ENCODE peak calls at places on chromosomes 13 and 19, in eight cellular contexts. M is K562, Y is lower leg skin, U is stomach, N is adrenal gland, J is IMR-90, T is heart left ventricle, S is A549. P is an unnamed sample.

GRCh38 chr13:65597839-65598818 is 1632.0 kb downstream of the PCDH9 start:
- DNase-seq in M (no peak), Y (no peak), U (no peak), N (no peak), J (peak), T (no peak), S (no peak), P (no peak)

GRCh38 chr19:49932041-49932451 is 2.7 kb upstream of the NUP62 start:
- DNase-seq in M (no peak), Y (no peak), U (no peak), N (no peak), J (no peak), T (no peak), S (no peak), P (no peak)

GRCh38 chr13:30172593-30173300 is 134.6 kb downstream of the KATNAL1 start:
- DNase-seq in M (no peak), Y (no peak), U (no peak), N (no peak), J (no peak), T (no peak), S (no peak), P (no peak)

GRCh38 chr19:6069268-6069771 is 41.0 kb downstream of the RFX2 start:
- DNase-seq in M (no peak), Y (no peak), U (no peak), N (no peak), J (no peak), T (no peak), S (no peak), P (no peak)

GRCh38 chr19:35845215-35846037 is 6.9 kb downstream of the NPHS1 start:
- DNase-seq in M (peak), Y (no peak), U (no peak), N (no peak), J (no peak), T (no peak), S (peak), P (no peak)

GRCh38 chr19:7191946-7192691 is 102.1 kb downstream of the INSR start:
- DNase-seq in M (no peak), Y (no peak), U (no peak), N (peak), J (no peak), T (no peak), S (no peak), P (no peak)

GRCh38 chr13:81012031-81012430 is 671.1 kb upstream of the SPRY2 start:
- DNase-seq in M (no peak), Y (no peak), U (no peak), N (no peak), J (no peak), T (no peak), S (no peak), P (no peak)

GRCh38 chr13:71290963-71291937 is 575.8 kb downstream of the DACH1 start:
- DNase-seq in M (no peak), Y (peak), U (no peak), N (peak), J (peak), T (peak), S (no peak), P (no peak)

GRCh38 chr19:57302020-57302465 is 18.2 kb upstream of the ZNF543 start:
- DNase-seq in M (no peak), Y (peak), U (no peak), N (peak), J (peak), T (no peak), S (no peak), P (peak)

GRCh38 chr13:52461265-52461664 is 6.0 kb downstream of the CKAP2 start:
- DNase-seq in M (no peak), Y (no peak), U (no peak), N (no peak), J (no peak), T (no peak), S (no peak), P (no peak)

GRCh38 chr13:63625869-63626268 is 2210.2 kb upstream of the PCDH20 start:
- DNase-seq in M (no peak), Y (no peak), U (no peak), N (no peak), J (peak), T (no peak), S (no peak), P (no peak)

GRCh38 chr13:113083402-113084061 is 22.1 kb upstream of the F7 start:
- DNase-seq in M (no peak), Y (peak), U (no peak), N (peak), J (peak), T (peak), S (no peak), P (peak)

GRCh38 chr19:13935765-13936486 is 2.3 kb downstream of the PODNL1 start:
- DNase-seq in M (peak), Y (no peak), U (no peak), N (no peak), J (no peak), T (no peak), S (no peak), P (no peak)

GRCh38 chr19:38452430-38453366 is 19.2 kb downstream of the RYR1 start:
- DNase-seq in M (peak), Y (no peak), U (no peak), N (no peak), J (no peak), T (no peak), S (no peak), P (no peak)

GRCh38 chr13:39786091-39786490 is 130.6 kb downstream of the COG6 start:
- DNase-seq in M (no peak), Y (no peak), U (no peak), N (no peak), J (no peak), T (no peak), S (no peak), P (no peak)

GRCh38 chr13:55560331-55560730 is 1580.4 kb upstream of the PRR20A start:
- DNase-seq in M (no peak), Y (no peak), U (no peak), N (no peak), J (no peak), T (no peak), S (no peak), P (no peak)

GRCh38 chr19:21498651-21499050 is 6.8 kb upstream of the ZNF429 start:
- DNase-seq in M (no peak), Y (no peak), U (no peak), N (no peak), J (no peak), T (no peak), S (no peak), P (no peak)

GRCh38 chr13:30796132-30796832 is 60.9 kb downstream of the ALOX5AP start:
- DNase-seq in M (no peak), Y (no peak), U (no peak), N (peak), J (peak), T (no peak), S (peak), P (peak)

GRCh38 chr13:87153371-87153770 is 517.8 kb upstream of the SLITRK5 start:
- DNase-seq in M (no peak), Y (no peak), U (no peak), N (no peak), J (no peak), T (no peak), S (no peak), P (no peak)

GRCh38 chr19:54305141-54305540 is 7.8 kb downstream of the LILRA5 start:
- DNase-seq in M (no peak), Y (no peak), U (no peak), N (no peak), J (no peak), T (no peak), S (no peak), P (no peak)

GRCh38 chr19:33260628-33261418 is 35.2 kb upstream of the SLC7A10 start:
- DNase-seq in M (no peak), Y (no peak), U (no peak), N (peak), J (no peak), T (peak), S (no peak), P (no peak)

GRCh38 chr19:45404557-45405434 is at the start of gene PPP1R13L:
- DNase-seq in M (peak), Y (peak), U (peak), N (peak), J (peak), T (peak), S (peak), P (peak)

GRCh38 chr19:45403781-45404556 is 900 bp downstream of the PPP1R13L start:
- DNase-seq in M (peak), Y (peak), U (peak), N (peak), J (no peak), T (peak), S (peak), P (peak)

GRCh38 chr19:45406957-45407375 is 522 bp downstream of the POLR1G start:
- DNase-seq in M (no peak), Y (no peak), U (no peak), N (no peak), J (no peak), T (no peak), S (no peak), P (no peak)

GRCh38 chr19:45406165-45406956 is at the start of gene POLR1G:
- DNase-seq in M (peak), Y (peak), U (peak), N (peak), J (peak), T (peak), S (peak), P (peak)

GRCh38 chr19:45405435-45406164 is 731 bp upstream of the PPP1R13L start:
- DNase-seq in M (peak), Y (peak), U (peak), N (peak), J (peak), T (peak), S (peak), P (peak)
- TF ChIP-seq POLR2A in M (peak), Y (no peak), U (no peak), N (no peak), J (peak), T (no peak), S (peak), P (no peak)

DNA sequence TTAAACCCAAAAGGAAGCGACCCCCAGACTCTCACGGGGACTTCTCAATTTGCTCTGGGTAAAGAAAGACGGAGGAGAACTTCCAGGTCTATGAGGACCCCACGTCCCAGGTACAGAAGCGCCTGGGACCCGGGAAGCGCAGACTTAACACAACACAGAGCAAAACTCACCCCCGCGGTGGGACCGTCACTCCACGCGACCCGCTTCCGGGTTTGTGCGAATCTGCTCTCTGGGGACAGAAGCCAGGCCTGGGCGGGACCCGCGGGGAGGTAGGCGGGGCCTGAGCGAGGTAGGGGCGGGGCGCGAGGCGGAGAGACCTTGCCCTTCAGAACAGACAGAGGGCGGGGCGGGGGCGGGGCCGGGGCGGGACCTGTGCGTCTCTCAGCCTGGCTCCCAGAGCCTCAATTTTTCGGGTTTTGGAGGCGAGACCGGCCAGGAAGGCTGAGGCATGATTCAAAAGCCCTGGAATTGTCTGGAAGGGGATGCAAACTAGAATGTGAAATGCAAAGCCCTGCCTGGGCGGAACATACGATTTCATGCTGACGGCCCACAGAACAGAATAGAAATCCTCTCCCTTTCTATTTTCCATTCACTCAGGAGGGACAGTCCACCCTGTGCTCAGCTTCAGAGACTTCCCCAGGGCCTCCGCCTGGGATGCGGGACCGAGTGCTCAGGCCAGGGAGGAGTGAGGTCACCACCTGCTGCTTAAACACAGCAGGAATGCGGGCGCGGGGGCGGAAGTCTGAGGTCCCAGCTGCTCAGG is 19.3 kb upstream of the ZNF888 start:
- DNase-seq in M (peak), Y (peak), U (peak), N (peak), J (peak), T (peak), S (no peak), P (peak)
- TF ChIP-seq POLR2A in M (peak), Y (peak), U (peak), N (no peak), J (peak), T (no peak), S (no peak), P (peak)

GRCh38 chr19:1856345-1856697 is 7.1 kb downstream of the KLF16 start:
- DNase-seq in M (no peak), Y (no peak), U (no peak), N (no peak), J (no peak), T (no peak), S (no peak), P (no peak)

GRCh38 chr19:1854542-1855039 is 6.3 kb upstream of the REXO1 start:
- DNase-seq in M (no peak), Y (peak), U (no peak), N (peak), J (no peak), T (peak), S (no peak), P (no peak)

GRCh38 chr19:1854032-1854541 is 5.8 kb upstream of the REXO1 start:
- DNase-seq in M (no peak), Y (no peak), U (no peak), N (no peak), J (no peak), T (no peak), S (no peak), P (no peak)

GRCh38 chr19:1855828-1856255 is 7.5 kb downstream of the KLF16 start:
- DNase-seq in M (no peak), Y (no peak), U (no peak), N (no peak), J (peak), T (peak), S (no peak), P (no peak)

GRCh38 chr19:1855040-1855827 is 7.0 kb upstream of the REXO1 start:
- DNase-seq in M (peak), Y (peak), U (peak), N (peak), J (peak), T (peak), S (peak), P (peak)
- TF ChIP-seq POLR2A in M (peak), Y (no peak), U (no peak), N (no peak), J (peak), T (no peak), S (no peak), P (no peak)

GRCh38 chr19:15563325-15563794 is 51.7 kb upstream of the CYP4F8 start:
- DNase-seq in M (no peak), Y (no peak), U (peak), N (peak), J (no peak), T (peak), S (no peak), P (no peak)
- TF ChIP-seq POLR2A in M (no peak), Y (no peak), U (no peak), N (no peak), J (no peak), T (no peak), S (no peak), P (no peak)